ENCODE peak calls at places on chromosomes 12 and 14, in four cellular contexts. U is HL-60, I is endothelial cell of umbilical vein, K is tibial artery. L is an unnamed sample.
A peak's percentile ranks its signal among the peaks of the same experiment; 100 is the strongest.

GRCh38 chr12:55705802-55706402 is 1.8 kb downstream of the ITGA7 start:
- DNase-seq in U (no peak), I (no peak), K (no peak), L (peak; percentile 65)

GRCh38 chr14:87492556-87492955 is 500.4 kb downstream of the GALC start:
- DNase-seq in U (no peak), I (no peak), K (no peak), L (no peak)

GRCh38 chr14:58238252-58239247 is 6.1 kb upstream of the PSMA3 start:
- DNase-seq in U (no peak), I (peak; percentile 6), K (peak; percentile 42), L (no peak)

GRCh38 chr12:121288941-121289340 is 7.6 kb downstream of the CAMKK2 start:
- DNase-seq in U (no peak), I (no peak), K (no peak), L (no peak)

GRCh38 chr14:53956427-53957201 is at the start of gene BMP4:
- DNase-seq in U (no peak), I (peak; percentile 86), K (peak; percentile 88), L (peak; percentile 87)

GRCh38 chr12:110465024-110465423 is 3.0 kb downstream of the GPN3 start:
- DNase-seq in U (no peak), I (no peak), K (no peak), L (no peak)

GRCh38 chr14:51210594-51210993 is 29.5 kb upstream of the TMX1 start:
- DNase-seq in U (no peak), I (no peak), K (no peak), L (no peak)

GRCh38 chr12:112169086-112169872 is 43.9 kb downstream of the TRAFD1 start:
- DNase-seq in U (no peak), I (no peak), K (no peak), L (no peak)

DNA sequence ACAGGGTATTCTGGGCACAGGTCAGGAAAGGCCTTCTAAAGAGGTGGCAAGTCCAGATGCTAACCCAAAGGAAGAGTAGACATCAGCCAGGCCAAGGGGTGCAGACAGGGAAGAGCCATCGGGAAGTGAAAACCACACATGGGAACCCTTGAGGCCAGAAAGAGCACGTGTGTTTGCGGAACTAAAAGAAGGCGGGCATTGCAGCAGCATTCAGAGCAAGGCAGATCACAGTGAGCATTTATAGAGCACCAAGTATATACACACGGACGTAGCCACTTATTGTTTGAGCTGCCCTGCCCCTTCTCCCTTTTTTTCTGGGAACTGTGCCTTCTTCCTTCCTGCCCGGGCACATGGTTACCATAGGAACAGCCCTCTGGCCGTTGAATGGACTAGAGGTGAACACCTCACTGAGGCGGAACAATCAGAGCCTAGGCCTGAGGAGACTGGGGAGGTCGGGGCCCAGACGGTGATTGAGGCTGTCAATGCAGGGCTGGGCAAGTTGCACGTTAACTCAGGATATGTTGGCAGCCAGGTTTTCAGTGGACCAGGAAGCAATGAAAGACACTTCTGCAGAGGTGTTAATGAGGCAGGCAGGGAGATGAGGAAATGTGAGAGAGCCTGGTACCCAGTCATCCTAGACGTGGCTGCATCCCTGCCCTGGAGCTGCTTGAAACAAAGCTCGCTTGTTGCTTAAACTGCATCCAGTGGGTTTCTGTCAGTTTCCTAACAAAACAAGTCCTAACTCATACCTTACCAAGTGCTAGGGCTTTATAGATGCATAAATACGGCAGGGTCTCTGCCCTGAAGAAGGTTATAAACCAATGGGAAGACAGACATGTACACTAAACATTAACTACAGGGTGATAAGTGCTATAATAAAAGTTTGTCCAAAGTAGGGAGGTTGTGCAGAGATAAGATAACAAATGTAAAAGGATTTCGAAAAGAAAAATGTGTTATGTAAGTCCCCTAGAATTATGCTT is 34.2 kb downstream of the MOAP1 start:
- DNase-seq in U (no peak), I (peak; percentile 18), K (peak; percentile 36), L (no peak)
- H3K27ac ChIP-seq in U (no peak overlapping the region), I (no peak overlapping the region), K (no peak overlapping the region), L (no peak overlapping the region)

GRCh38 chr12:92943482-92944250 is 14.6 kb upstream of the EEA1 start:
- DNase-seq in U (no peak), I (no peak), K (no peak), L (no peak)
- TF ChIP-seq CTCF in U (no peak), I (no peak), K (no peak), L (no peak)

DNA sequence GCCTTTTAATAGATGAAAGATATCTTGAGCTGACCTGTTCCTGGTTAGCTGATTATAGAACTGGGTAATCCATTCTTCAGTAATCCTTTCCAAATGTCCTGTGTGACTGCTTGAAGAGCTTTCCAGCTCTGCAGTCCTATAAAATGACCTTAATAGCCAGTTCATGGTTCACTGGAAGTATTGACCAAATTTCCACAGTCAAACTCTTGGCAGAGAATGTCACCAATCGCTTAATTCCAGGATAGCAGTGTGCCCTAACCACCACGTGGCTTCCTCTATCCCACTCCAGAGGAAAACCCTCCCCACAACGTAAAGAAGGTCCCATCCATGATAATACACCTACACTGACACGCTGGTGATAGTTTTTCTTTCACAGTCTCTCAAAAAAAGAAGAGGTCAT is 17.4 kb downstream of the PRKAB1 start:
- DNase-seq in U (no peak), I (no peak), K (no peak), L (no peak)
- H3K27ac ChIP-seq in U (no peak overlapping the region), I (no peak overlapping the region), K (no peak overlapping the region), L (no peak overlapping the region)

DNA sequence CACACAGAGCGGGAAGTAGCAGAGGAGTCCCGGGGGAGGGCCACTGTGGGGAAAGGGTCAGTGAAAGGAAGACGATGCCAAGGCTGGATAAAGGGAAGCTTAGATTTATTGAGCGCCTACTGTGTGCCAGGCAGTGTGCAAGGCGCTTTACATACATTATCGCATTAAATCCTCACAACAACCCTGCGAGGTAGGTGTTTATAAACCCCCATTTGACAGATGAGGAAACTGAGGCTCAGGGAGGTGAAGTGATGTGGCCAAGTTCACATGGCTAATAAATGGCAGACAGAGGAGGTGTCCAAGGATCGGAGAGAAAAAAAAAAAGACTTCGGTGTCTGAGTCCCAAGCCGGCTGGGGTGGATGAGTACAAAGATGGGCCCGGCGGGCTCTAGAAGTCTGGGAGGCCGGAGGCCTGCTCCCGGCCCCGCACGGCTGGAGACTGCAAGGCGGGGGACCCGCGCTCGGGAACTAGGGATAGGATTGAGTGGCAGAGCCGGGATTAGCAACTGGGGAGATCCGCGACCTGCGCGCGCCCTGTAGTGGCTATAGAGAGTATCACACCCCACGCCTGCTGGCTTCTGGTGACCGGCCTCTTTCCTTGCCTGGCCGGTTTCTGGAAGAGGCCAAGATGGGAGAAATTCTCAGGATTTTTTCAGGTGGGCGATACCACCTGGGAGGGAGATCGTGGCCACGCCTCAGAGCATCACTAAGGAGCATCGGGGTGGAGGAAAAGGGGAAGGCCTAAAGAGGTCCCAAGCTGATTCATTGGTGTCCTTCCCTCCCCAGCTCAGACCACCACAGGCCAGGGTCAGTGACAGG is 3.9 kb downstream of the DDN start:
- DNase-seq in U (no peak), I (peak; percentile 77), K (peak; percentile 82), L (peak; percentile 86)
- TF ChIP-seq CTCF in U (peak; percentile 61), I (peak; percentile 69), K (peak; percentile 89), L (peak; percentile 92)

GRCh38 chr14:68906439-68906838 is 72.7 kb downstream of the ACTN1 start:
- DNase-seq in U (no peak), I (no peak), K (no peak), L (no peak)
- H3K27ac ChIP-seq in U (no peak overlapping the region), I (no peak overlapping the region), K (peak overlapping the region; percentile 14), L (no peak overlapping the region)